ENCODE peak calls at places on chromosome 11, in ten cellular contexts. One of them, this sample, is unnamed.

GRCh38 chr11:11081786-11082185 is 223.9 kb upstream of the ZBED5 start:
- DNase-seq in foreskin fibroblast: no peak
- DNase-seq in activated effector memory CD4-positive, alpha-beta T cell treated with Interleukin-2 at 50 U/mL for 16 hours: no peak
- DNase-seq in NCI-H446 treated with DMSO at 0.1 percent for 48 hours: no peak
- DNase-seq in M059J: no peak
- DNase-seq in GM13977: no peak
- DNase-seq in NCI-H1092 treated with DMSO at 0.1 percent for 48 hours: no peak
- DNase-seq in NCI-H1436: no peak
- DNase-seq in activated CD4-positive, alpha-beta T cell treated with anti-CD3 and anti-CD28 coated beads, Interleukin-2, amount 10 ng/mL, durations not matched to agents 7 days and 5 days: no peak
- DNase-seq in naive thymus-derived CD4-positive, alpha-beta T cell: no peak
- DNase-seq in this sample: no peak

GRCh38 chr11:9462172-9462799 is 1.5 kb downstream of the ZNF143 start:
- DNase-seq in activated effector memory CD4-positive, alpha-beta T cell treated with Interleukin-2 at 50 U/mL for 16 hours: no peak
- DNase-seq in M059J: peak; percentile 19
- DNase-seq in foreskin fibroblast: peak; percentile 30
- DNase-seq in NCI-H446 treated with DMSO at 0.1 percent for 48 hours: no peak
- DNase-seq in NCI-H1436: no peak
- DNase-seq in naive thymus-derived CD4-positive, alpha-beta T cell: no peak
- DNase-seq in GM13977: no peak
- DNase-seq in activated CD4-positive, alpha-beta T cell treated with anti-CD3 and anti-CD28 coated beads, Interleukin-2, amount 10 ng/mL, durations not matched to agents 7 days and 5 days: no peak
- DNase-seq in NCI-H1092 treated with DMSO at 0.1 percent for 48 hours: no peak
- DNase-seq in this sample: no peak

GRCh38 chr11:109237636-109238035 is 184.4 kb upstream of the C11orf87 start:
- DNase-seq in activated CD4-positive, alpha-beta T cell treated with anti-CD3 and anti-CD28 coated beads, Interleukin-2, amount 10 ng/mL, durations not matched to agents 7 days and 5 days: no peak
- DNase-seq in activated effector memory CD4-positive, alpha-beta T cell treated with Interleukin-2 at 50 U/mL for 16 hours: no peak
- DNase-seq in NCI-H1436: no peak
- DNase-seq in naive thymus-derived CD4-positive, alpha-beta T cell: no peak
- DNase-seq in NCI-H1092 treated with DMSO at 0.1 percent for 48 hours: no peak
- DNase-seq in NCI-H446 treated with DMSO at 0.1 percent for 48 hours: no peak
- DNase-seq in M059J: peak; percentile 35
- DNase-seq in GM13977: no peak
- DNase-seq in foreskin fibroblast: no peak
- DNase-seq in this sample: no peak

GRCh38 chr11:79663012-79663411 is 222.2 kb upstream of the TENM4 start:
- DNase-seq in M059J: no peak
- DNase-seq in NCI-H446 treated with DMSO at 0.1 percent for 48 hours: no peak
- DNase-seq in NCI-H1436: no peak
- DNase-seq in GM13977: no peak
- DNase-seq in foreskin fibroblast: no peak
- DNase-seq in activated CD4-positive, alpha-beta T cell treated with anti-CD3 and anti-CD28 coated beads, Interleukin-2, amount 10 ng/mL, durations not matched to agents 7 days and 5 days: no peak
- DNase-seq in NCI-H1092 treated with DMSO at 0.1 percent for 48 hours: peak; percentile 34
- DNase-seq in naive thymus-derived CD4-positive, alpha-beta T cell: no peak
- DNase-seq in activated effector memory CD4-positive, alpha-beta T cell treated with Interleukin-2 at 50 U/mL for 16 hours: no peak
- DNase-seq in this sample: no peak

GRCh38 chr11:23288001-23288783 is 427.9 kb upstream of the CCDC179 start:
- DNase-seq in GM13977: no peak
- DNase-seq in activated effector memory CD4-positive, alpha-beta T cell treated with Interleukin-2 at 50 U/mL for 16 hours: no peak
- DNase-seq in activated CD4-positive, alpha-beta T cell treated with anti-CD3 and anti-CD28 coated beads, Interleukin-2, amount 10 ng/mL, durations not matched to agents 7 days and 5 days: no peak
- DNase-seq in M059J: peak; percentile 89
- DNase-seq in NCI-H1092 treated with DMSO at 0.1 percent for 48 hours: no peak
- DNase-seq in NCI-H1436: no peak
- DNase-seq in NCI-H446 treated with DMSO at 0.1 percent for 48 hours: no peak
- DNase-seq in foreskin fibroblast: peak; percentile 96
- DNase-seq in naive thymus-derived CD4-positive, alpha-beta T cell: no peak
- DNase-seq in this sample: peak; percentile 81

GRCh38 chr11:12135185-12135584 is 24.8 kb downstream of the MICAL2 start:
- DNase-seq in NCI-H1436: no peak
- DNase-seq in NCI-H1092 treated with DMSO at 0.1 percent for 48 hours: no peak
- DNase-seq in naive thymus-derived CD4-positive, alpha-beta T cell: no peak
- DNase-seq in GM13977: no peak
- DNase-seq in foreskin fibroblast: no peak
- DNase-seq in activated CD4-positive, alpha-beta T cell treated with anti-CD3 and anti-CD28 coated beads, Interleukin-2, amount 10 ng/mL, durations not matched to agents 7 days and 5 days: no peak
- DNase-seq in NCI-H446 treated with DMSO at 0.1 percent for 48 hours: no peak
- DNase-seq in activated effector memory CD4-positive, alpha-beta T cell treated with Interleukin-2 at 50 U/mL for 16 hours: no peak
- DNase-seq in M059J: no peak
- DNase-seq in this sample: no peak

GRCh38 chr11:35216962-35217667 is 78.1 kb downstream of the CD44 start:
- DNase-seq in activated CD4-positive, alpha-beta T cell treated with anti-CD3 and anti-CD28 coated beads, Interleukin-2, amount 10 ng/mL, durations not matched to agents 7 days and 5 days: peak; percentile 56
- DNase-seq in NCI-H446 treated with DMSO at 0.1 percent for 48 hours: no peak
- DNase-seq in naive thymus-derived CD4-positive, alpha-beta T cell: peak; percentile 58
- DNase-seq in activated effector memory CD4-positive, alpha-beta T cell treated with Interleukin-2 at 50 U/mL for 16 hours: peak; percentile 30
- DNase-seq in GM13977: peak; percentile 3
- DNase-seq in NCI-H1436: no peak
- DNase-seq in M059J: no peak
- DNase-seq in foreskin fibroblast: peak; percentile 26
- DNase-seq in NCI-H1092 treated with DMSO at 0.1 percent for 48 hours: no peak
- DNase-seq in this sample: no peak

GRCh38 chr11:31817054-31817620 is 6.0 kb upstream of the PAX6 start:
- DNase-seq in NCI-H1436: no peak
- DNase-seq in NCI-H1092 treated with DMSO at 0.1 percent for 48 hours: no peak
- DNase-seq in naive thymus-derived CD4-positive, alpha-beta T cell: no peak
- DNase-seq in activated effector memory CD4-positive, alpha-beta T cell treated with Interleukin-2 at 50 U/mL for 16 hours: no peak
- DNase-seq in M059J: peak; percentile 63
- DNase-seq in NCI-H446 treated with DMSO at 0.1 percent for 48 hours: no peak
- DNase-seq in foreskin fibroblast: no peak
- DNase-seq in activated CD4-positive, alpha-beta T cell treated with anti-CD3 and anti-CD28 coated beads, Interleukin-2, amount 10 ng/mL, durations not matched to agents 7 days and 5 days: no peak
- DNase-seq in GM13977: peak; percentile 56
- DNase-seq in this sample: no peak

GRCh38 chr11:70647188-70648166 is 249.1 kb downstream of the CTTN start:
- DNase-seq in NCI-H1092 treated with DMSO at 0.1 percent for 48 hours: no peak
- DNase-seq in NCI-H1436: no peak
- DNase-seq in GM13977: no peak
- DNase-seq in foreskin fibroblast: no peak
- DNase-seq in M059J: no peak
- DNase-seq in naive thymus-derived CD4-positive, alpha-beta T cell: no peak
- DNase-seq in activated CD4-positive, alpha-beta T cell treated with anti-CD3 and anti-CD28 coated beads, Interleukin-2, amount 10 ng/mL, durations not matched to agents 7 days and 5 days: no peak
- DNase-seq in activated effector memory CD4-positive, alpha-beta T cell treated with Interleukin-2 at 50 U/mL for 16 hours: no peak
- DNase-seq in NCI-H446 treated with DMSO at 0.1 percent for 48 hours: no peak
- DNase-seq in this sample: no peak

This sample was measured in PC-3.